ENCODE peak calls at places on chromosome 13, in eight cellular contexts. One of them, this sample, is unnamed.
A peak's percentile ranks its signal among the peaks of the same experiment; 100 is the strongest.

GRCh38 chr13:42708391-42708790 is 73.0 kb upstream of the FAM216B start:
- DNase-seq in MM.1S: no peak
- DNase-seq in IMR-90: no peak
- DNase-seq in PC-9: no peak
- DNase-seq in PC-3: no peak
- DNase-seq in SK-N-SH: no peak
- DNase-seq in GM23338: no peak
- DNase-seq in GM23248: no peak
- DNase-seq in this sample: no peak

GRCh38 chr13:24339937-24340607 is 30.7 kb downstream of the C1QTNF9 start:
- DNase-seq in SK-N-SH: no peak
- DNase-seq in PC-9: no peak
- DNase-seq in IMR-90: no peak
- DNase-seq in MM.1S: no peak
- DNase-seq in GM23338: peak; percentile 3
- DNase-seq in PC-3: no peak
- DNase-seq in GM23248: no peak
- DNase-seq in this sample: no peak

GRCh38 chr13:76822691-76823267 is 63.4 kb downstream of the KCTD12 start:
- DNase-seq in SK-N-SH: no peak
- DNase-seq in GM23248: peak; percentile 74
- DNase-seq in PC-9: no peak
- DNase-seq in IMR-90: peak; percentile 34
- DNase-seq in PC-3: peak; percentile 53
- DNase-seq in MM.1S: peak; percentile 53
- DNase-seq in GM23338: no peak
- DNase-seq in this sample: peak; percentile 67

GRCh38 chr13:35092251-35092650 is 150.2 kb downstream of the NBEA start:
- DNase-seq in PC-9: no peak
- DNase-seq in GM23248: no peak
- DNase-seq in IMR-90: no peak
- DNase-seq in GM23338: no peak
- DNase-seq in MM.1S: no peak
- DNase-seq in SK-N-SH: no peak
- DNase-seq in PC-3: no peak
- DNase-seq in this sample: no peak

GRCh38 chr13:76225815-76226489 is 589.8 kb downstream of the LMO7 start:
- DNase-seq in SK-N-SH: no peak
- DNase-seq in IMR-90: peak; percentile 90
- DNase-seq in MM.1S: no peak
- DNase-seq in GM23338: peak; percentile 24
- DNase-seq in PC-3: no peak
- DNase-seq in GM23248: no peak
- DNase-seq in PC-9: no peak
- DNase-seq in this sample: no peak

GRCh38 chr13:81639984-81640582 is 1299.2 kb upstream of the SPRY2 start:
- DNase-seq in GM23338: peak; percentile 36
- DNase-seq in SK-N-SH: peak; percentile 8
- DNase-seq in PC-9: no peak
- DNase-seq in PC-3: peak; percentile 56
- DNase-seq in MM.1S: peak; percentile 15
- DNase-seq in IMR-90: no peak
- DNase-seq in GM23248: no peak
- DNase-seq in this sample: peak; percentile 48

GRCh38 chr13:97653741-97654140 is 219.8 kb downstream of the RAP2A start:
- DNase-seq in GM23338: no peak
- DNase-seq in MM.1S: no peak
- DNase-seq in PC-3: peak; percentile 16
- DNase-seq in SK-N-SH: no peak
- DNase-seq in GM23248: peak; percentile 45
- DNase-seq in IMR-90: peak; percentile 46
- DNase-seq in PC-9: no peak
- DNase-seq in this sample: no peak

GRCh38 chr13:46896346-46897138 is at the start of gene HTR2A:
- DNase-seq in GM23248: peak; percentile 72
- DNase-seq in PC-3: peak; percentile 18
- DNase-seq in GM23338: peak; percentile 12
- DNase-seq in PC-9: no peak
- DNase-seq in MM.1S: no peak
- DNase-seq in SK-N-SH: no peak
- DNase-seq in IMR-90: peak; percentile 17
- DNase-seq in this sample: no peak

GRCh38 chr13:96771501-96772367 is 222.5 kb downstream of the OXGR1 start:
- DNase-seq in GM23338: no peak
- DNase-seq in GM23248: peak; percentile 9
- DNase-seq in SK-N-SH: no peak
- DNase-seq in PC-3: no peak
- DNase-seq in MM.1S: peak; percentile 69
- DNase-seq in IMR-90: no peak
- DNase-seq in PC-9: no peak
- DNase-seq in this sample: peak; percentile 77

GRCh38 chr13:41547253-41548000 is 90.1 kb downstream of the RGCC start:
- DNase-seq in PC-9: no peak
- DNase-seq in GM23248: peak; percentile 88
- DNase-seq in MM.1S: no peak
- DNase-seq in GM23338: no peak
- DNase-seq in PC-3: no peak
- DNase-seq in IMR-90: no peak
- DNase-seq in SK-N-SH: no peak
- DNase-seq in this sample: no peak

GRCh38 chr13:79995334-79995733 is 345.6 kb downstream of the SPRY2 start:
- DNase-seq in SK-N-SH: no peak
- DNase-seq in GM23338: no peak
- DNase-seq in MM.1S: no peak
- DNase-seq in PC-9: no peak
- DNase-seq in IMR-90: peak; percentile 85
- DNase-seq in PC-3: peak; percentile 52
- DNase-seq in GM23248: peak; percentile 95
- DNase-seq in this sample: no peak

GRCh38 chr13:32305646-32306045 is 9.5 kb downstream of the ZAR1L start:
- DNase-seq in SK-N-SH: no peak
- DNase-seq in PC-9: no peak
- DNase-seq in IMR-90: no peak
- DNase-seq in MM.1S: no peak
- DNase-seq in PC-3: no peak
- DNase-seq in GM23338: no peak
- DNase-seq in GM23248: no peak
- DNase-seq in this sample: no peak

GRCh38 chr13:51823861-51824260 is 19.9 kb upstream of the DHRS12 start:
- DNase-seq in IMR-90: no peak
- DNase-seq in PC-9: no peak
- DNase-seq in GM23338: no peak
- DNase-seq in PC-3: no peak
- DNase-seq in GM23248: no peak
- DNase-seq in SK-N-SH: no peak
- DNase-seq in MM.1S: no peak
- DNase-seq in this sample: no peak

GRCh38 chr13:79149210-79149609 is 256.8 kb downstream of the RBM26 start:
- DNase-seq in PC-9: no peak
- DNase-seq in SK-N-SH: no peak
- DNase-seq in PC-3: no peak
- DNase-seq in MM.1S: no peak
- DNase-seq in GM23248: no peak
- DNase-seq in IMR-90: no peak
- DNase-seq in GM23338: no peak
- DNase-seq in this sample: no peak

GRCh38 chr13:63403726-63404125 is 1988.1 kb upstream of the PCDH20 start:
- DNase-seq in PC-3: no peak
- DNase-seq in PC-9: no peak
- DNase-seq in IMR-90: no peak
- DNase-seq in MM.1S: no peak
- DNase-seq in GM23248: no peak
- DNase-seq in GM23338: no peak
- DNase-seq in SK-N-SH: no peak
- DNase-seq in this sample: no peak

GRCh38 chr13:24511019-24511823 is 1.4 kb downstream of the PARP4 start:
- DNase-seq in GM23248: peak; percentile 92
- DNase-seq in SK-N-SH: peak; percentile 32
- DNase-seq in IMR-90: peak; percentile 91
- DNase-seq in MM.1S: peak; percentile 44
- DNase-seq in PC-9: peak; percentile 63
- DNase-seq in PC-3: peak; percentile 92
- DNase-seq in GM23338: peak; percentile 33
- DNase-seq in this sample: peak; percentile 58

GRCh38 chr13:48232420-48233096 is 448 bp upstream of the ITM2B start:
- DNase-seq in MM.1S: no peak
- DNase-seq in IMR-90: no peak
- DNase-seq in PC-3: peak; percentile 4
- DNase-seq in GM23248: peak; percentile 33
- DNase-seq in PC-9: peak; percentile 71
- DNase-seq in SK-N-SH: no peak
- DNase-seq in GM23338: peak; percentile 57
- DNase-seq in this sample: no peak

GRCh38 chr13:41837668-41838067 is 123.2 kb downstream of the VWA8 start:
- DNase-seq in MM.1S: no peak
- DNase-seq in IMR-90: peak; percentile 12
- DNase-seq in PC-3: no peak
- DNase-seq in SK-N-SH: no peak
- DNase-seq in GM23338: no peak
- DNase-seq in GM23248: no peak
- DNase-seq in PC-9: no peak
- DNase-seq in this sample: no peak

GRCh38 chr13:99432637-99433542 is 68.4 kb upstream of the TM9SF2 start:
- DNase-seq in PC-9: peak; percentile 55
- DNase-seq in MM.1S: peak; percentile 49
- DNase-seq in GM23338: peak; percentile 77
- DNase-seq in PC-3: peak; percentile 75
- DNase-seq in SK-N-SH: no peak
- DNase-seq in IMR-90: peak; percentile 73
- DNase-seq in GM23248: peak; percentile 92
- DNase-seq in this sample: no peak

DNA sequence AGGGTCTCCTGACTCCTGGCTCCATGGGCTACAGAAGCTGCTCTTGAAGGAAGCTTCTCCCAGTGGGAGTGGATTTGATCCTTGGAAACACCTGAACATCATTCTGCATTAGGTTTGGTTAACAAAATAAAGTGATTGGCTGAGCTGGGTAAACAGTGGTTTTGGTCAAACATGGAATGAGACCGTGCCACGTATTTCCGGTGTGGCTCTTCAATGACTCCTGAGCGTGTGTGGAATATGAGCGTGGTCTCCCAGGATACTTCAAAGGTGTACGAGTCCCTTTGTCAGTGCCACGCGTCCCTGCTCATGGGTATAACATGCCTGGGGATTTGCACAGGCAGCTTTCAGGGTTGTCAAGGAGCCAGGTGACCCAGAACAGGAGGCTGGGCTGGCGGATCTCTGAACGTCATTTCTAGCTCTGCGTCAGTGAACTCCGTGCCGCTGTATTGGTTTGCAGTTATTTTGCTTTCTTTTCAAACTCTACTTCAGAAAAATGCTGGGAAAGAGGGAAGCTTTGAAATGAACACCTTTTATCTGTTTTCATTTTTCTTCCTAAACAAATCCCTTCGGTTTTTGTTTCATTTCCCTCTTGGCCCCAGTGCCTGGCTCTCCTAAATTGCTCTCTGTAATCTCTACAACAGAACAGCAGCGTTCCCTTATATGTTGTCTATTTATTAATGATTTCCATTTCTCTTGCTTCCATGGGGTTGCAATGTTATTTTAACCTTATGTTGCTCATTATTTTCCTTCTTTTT is 26.3 kb upstream of the GJB6 start:
- DNase-seq in PC-9: no peak
- DNase-seq in GM23338: no peak
- DNase-seq in SK-N-SH: no peak
- DNase-seq in IMR-90: no peak
- DNase-seq in MM.1S: no peak
- DNase-seq in PC-3: no peak
- DNase-seq in GM23248: peak; percentile 35
- DNase-seq in this sample: no peak
- H2AFZ ChIP-seq in PC-9: no peak overlapping the region
- H2AFZ ChIP-seq in GM23338: no peak overlapping the region
- H2AFZ ChIP-seq in SK-N-SH: peak overlapping the region; percentile 65
- H2AFZ ChIP-seq in IMR-90: no peak overlapping the region
- H2AFZ ChIP-seq in MM.1S: no peak overlapping the region
- H2AFZ ChIP-seq in PC-3: peak overlapping the region; percentile 76
- H2AFZ ChIP-seq in GM23248: peak overlapping the region; percentile 59
- H2AFZ ChIP-seq in this sample: no peak overlapping the region

GRCh38 chr13:114067381-114067885 is 65.0 kb downstream of the RASA3 start:
- DNase-seq in GM23338: no peak
- DNase-seq in PC-9: no peak
- DNase-seq in IMR-90: peak; percentile 68
- DNase-seq in SK-N-SH: no peak
- DNase-seq in GM23248: peak; percentile 85
- DNase-seq in PC-3: peak; percentile 43
- DNase-seq in MM.1S: peak; percentile 95
- DNase-seq in this sample: peak; percentile 53
- H3K4me1 ChIP-seq in GM23338: peaks cover 9% of the 10 kb centered on the region
- H3K4me1 ChIP-seq in PC-9: peaks cover 59% of the 10 kb centered on the region
- H3K4me1 ChIP-seq in IMR-90: peaks cover 54% of the 10 kb centered on the region
- H3K4me1 ChIP-seq in SK-N-SH: peaks cover 45% of the 10 kb centered on the region
- H3K4me1 ChIP-seq in GM23248: peaks cover 61% of the 10 kb centered on the region
- H3K4me1 ChIP-seq in PC-3: peaks cover 43% of the 10 kb centered on the region
- H3K4me1 ChIP-seq in MM.1S: peaks cover 44% of the 10 kb centered on the region
- H3K4me1 ChIP-seq in this sample: peaks cover 24% of the 10 kb centered on the region

GRCh38 chr13:39506559-39507390 is 96.2 kb downstream of the LHFPL6 start:
- DNase-seq in SK-N-SH: no peak
- DNase-seq in PC-9: no peak
- DNase-seq in IMR-90: peak; percentile 72
- DNase-seq in MM.1S: no peak
- DNase-seq in GM23338: peak; percentile 43
- DNase-seq in GM23248: no peak
- DNase-seq in PC-3: peak; percentile 29
- DNase-seq in this sample: no peak
- H3K4me3 ChIP-seq in SK-N-SH: no peak overlapping the region
- H3K4me3 ChIP-seq in PC-9: no peak overlapping the region
- H3K4me3 ChIP-seq in IMR-90: no peak overlapping the region
- H3K4me3 ChIP-seq in MM.1S: no peak overlapping the region
- H3K4me3 ChIP-seq in GM23338: no peak overlapping the region
- H3K4me3 ChIP-seq in GM23248: no peak overlapping the region
- H3K4me3 ChIP-seq in PC-3: no peak overlapping the region
- H3K4me3 ChIP-seq in this sample: no peak overlapping the region

GRCh38 chr13:71056581-71056980 is 810.4 kb downstream of the DACH1 start:
- DNase-seq in SK-N-SH: no peak
- DNase-seq in PC-3: no peak
- DNase-seq in IMR-90: no peak
- DNase-seq in GM23338: peak; percentile 48
- DNase-seq in MM.1S: no peak
- DNase-seq in PC-9: no peak
- DNase-seq in GM23248: no peak
- DNase-seq in this sample: no peak

GRCh38 chr13:71055047-71055446 is 812.0 kb downstream of the DACH1 start:
- DNase-seq in GM23338: no peak
- DNase-seq in SK-N-SH: no peak
- DNase-seq in IMR-90: no peak
- DNase-seq in MM.1S: no peak
- DNase-seq in PC-9: no peak
- DNase-seq in GM23248: no peak
- DNase-seq in PC-3: no peak
- DNase-seq in this sample: no peak

GRCh38 chr13:71051573-71051972 is 815.4 kb downstream of the DACH1 start:
- DNase-seq in PC-3: no peak
- DNase-seq in GM23338: no peak
- DNase-seq in SK-N-SH: no peak
- DNase-seq in GM23248: no peak
- DNase-seq in PC-9: no peak
- DNase-seq in IMR-90: no peak
- DNase-seq in MM.1S: no peak
- DNase-seq in this sample: no peak

GRCh38 chr13:71054358-71054757 is 812.6 kb downstream of the DACH1 start:
- DNase-seq in IMR-90: no peak
- DNase-seq in SK-N-SH: no peak
- DNase-seq in PC-9: no peak
- DNase-seq in GM23338: no peak
- DNase-seq in MM.1S: peak; percentile 7
- DNase-seq in PC-3: no peak
- DNase-seq in GM23248: no peak
- DNase-seq in this sample: no peak

GRCh38 chr13:71055644-71056043 is 811.4 kb downstream of the DACH1 start:
- DNase-seq in IMR-90: no peak
- DNase-seq in MM.1S: no peak
- DNase-seq in GM23338: no peak
- DNase-seq in PC-9: no peak
- DNase-seq in PC-3: no peak
- DNase-seq in SK-N-SH: no peak
- DNase-seq in GM23248: no peak
- DNase-seq in this sample: no peak
- H2AFZ ChIP-seq in IMR-90: no peak overlapping the region
- H2AFZ ChIP-seq in MM.1S: no peak overlapping the region
- H2AFZ ChIP-seq in GM23338: no peak overlapping the region
- H2AFZ ChIP-seq in PC-9: no peak overlapping the region
- H2AFZ ChIP-seq in PC-3: no peak overlapping the region
- H2AFZ ChIP-seq in SK-N-SH: no peak overlapping the region
- H2AFZ ChIP-seq in GM23248: no peak overlapping the region
- H2AFZ ChIP-seq in this sample: no peak overlapping the region